ENCODE peak calls at places on chromosomes 6 and 20, in ten cellular contexts. O is A549; F is mammary epithelial cell; L is K562; G is CD8-positive, alpha-beta T cell; T is upper lobe of right lung; K is heart right ventricle; H is AG04450; S is prostate gland; D is transverse colon. B is an unnamed sample.
A peak's percentile ranks its signal among the peaks of the same experiment; 100 is the strongest.

GRCh38 chr6:45703041-45703739 is 312.5 kb downstream of the CLIC5 start:
- DNase-seq in O (no peak), F (peak; percentile 62), L (no peak), G (no peak), T (no peak), K (no peak), H (peak; percentile 15), S (no peak), D (no peak), B (no peak)

GRCh38 chr20:3767434-3768341 is at the start of gene ADISSP:
- DNase-seq in O (peak; percentile 99), F (peak; percentile 98), L (peak; percentile 98), G (peak; percentile 98), T (peak; percentile 100), K (peak; percentile 99), H (peak; percentile 95), S (peak; percentile 97), D (peak; percentile 99), B (peak; percentile 100)

GRCh38 chr6:142796024-142796423 is 149.0 kb downstream of the HIVEP2 start:
- DNase-seq in O (no peak), F (no peak), L (no peak), G (no peak), T (no peak), K (no peak), H (no peak), S (no peak), D (no peak), B (no peak)

GRCh38 chr6:127920804-127921203 is 19.9 kb upstream of the THEMIS start:
- DNase-seq in O (no peak), F (no peak), L (no peak), G (no peak), T (no peak), K (no peak), H (no peak), S (no peak), D (no peak), B (no peak)

GRCh38 chr6:144870796-144871195 is 585.7 kb downstream of the UTRN start:
- DNase-seq in O (no peak), F (no peak), L (no peak), G (no peak), T (no peak), K (no peak), H (no peak), S (no peak), D (no peak), B (no peak)

GRCh38 chr6:46052479-46052878 is 36.8 kb upstream of the CLIC5 start:
- DNase-seq in O (no peak), F (no peak), L (no peak), G (no peak), T (no peak), K (peak; percentile 9), H (no peak), S (no peak), D (no peak), B (no peak)

GRCh38 chr6:15246217-15247211 is 645 bp downstream of the JARID2 start:
- DNase-seq in O (no peak), F (peak; percentile 8), L (no peak), G (peak; percentile 25), T (peak; percentile 16), K (no peak), H (no peak), S (no peak), D (no peak), B (no peak)

GRCh38 chr20:61753196-61753942 is 312.3 kb downstream of the TAF4 start:
- DNase-seq in O (no peak), F (peak; percentile 32), L (no peak), G (no peak), T (no peak), K (no peak), H (peak; percentile 7), S (no peak), D (no peak), B (no peak)

GRCh38 chr6:33713786-33714185 is 2.3 kb upstream of the UQCC2 start:
- DNase-seq in O (no peak), F (no peak), L (no peak), G (no peak), T (no peak), K (no peak), H (no peak), S (no peak), D (no peak), B (no peak)

GRCh38 chr6:36098920-36099647 is 31.2 kb upstream of the MAPK13 start:
- DNase-seq in O (peak; percentile 10), F (no peak), L (peak; percentile 79), G (no peak), T (no peak), K (no peak), H (no peak), S (no peak), D (no peak), B (peak; percentile 54)

GRCh38 chr20:23305098-23305497 is 45.5 kb upstream of the NXT1 start:
- DNase-seq in O (no peak), F (peak; percentile 81), L (no peak), G (no peak), T (peak; percentile 19), K (no peak), H (no peak), S (no peak), D (no peak), B (no peak)

GRCh38 chr6:8219352-8219943 is 117.1 kb upstream of the EEF1E1 start:
- DNase-seq in O (peak; percentile 27), F (peak; percentile 20), L (peak; percentile 61), G (peak; percentile 31), T (no peak), K (peak; percentile 21), H (peak; percentile 27), S (peak; percentile 25), D (peak; percentile 33), B (peak; percentile 42)

DNA sequence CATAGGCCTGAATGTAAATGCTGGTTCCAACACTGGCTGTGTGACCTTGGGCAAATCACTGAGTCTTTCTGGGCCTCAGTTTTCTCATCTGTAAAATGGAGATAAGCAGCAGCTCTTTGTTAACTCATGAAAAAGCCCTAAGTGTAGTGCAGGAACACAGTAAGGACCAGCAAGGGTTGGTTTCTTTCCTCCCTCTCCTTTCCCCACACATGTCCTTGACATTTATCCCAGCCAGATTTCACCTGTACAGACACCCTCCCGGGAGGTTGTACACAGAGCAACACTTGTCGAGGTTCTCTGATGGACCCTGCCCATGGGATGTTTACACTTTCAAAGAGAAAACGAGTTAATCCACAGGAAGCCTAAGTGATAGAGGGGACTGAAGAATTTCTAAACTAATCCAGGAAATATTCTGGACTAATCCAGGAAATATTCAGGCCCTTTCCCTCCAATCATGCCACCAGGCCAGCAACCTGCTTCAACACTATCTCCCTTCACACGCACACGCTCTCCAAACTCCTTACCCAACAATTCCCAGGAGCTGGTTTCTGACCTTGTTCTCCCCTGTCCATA is 34.9 kb downstream of the MRPL14 start:
- DNase-seq in O (no peak), F (no peak), L (no peak), G (no peak), T (no peak), K (no peak), H (no peak), S (no peak), D (no peak), B (no peak)
- TF ChIP-seq CTCF in O (no peak), F (no peak), L (no peak), G (no peak), T (no peak), K (no peak), H (no peak), S (no peak), D (no peak), B (no peak)

GRCh38 chr20:63254536-63255384 is 497 bp upstream of the NKAIN4 start:
- DNase-seq in O (no peak), F (no peak), L (no peak), G (no peak), T (no peak), K (no peak), H (no peak), S (no peak), D (no peak), B (no peak)
- H3K4me3 ChIP-seq in O (peak overlapping the region; percentile 50), F (no peak overlapping the region), L (no peak overlapping the region), G (no peak overlapping the region), T (no peak overlapping the region), K (peak overlapping the region; percentile 46), H (no peak overlapping the region), S (no peak overlapping the region), D (no peak overlapping the region), B (no peak overlapping the region)

DNA sequence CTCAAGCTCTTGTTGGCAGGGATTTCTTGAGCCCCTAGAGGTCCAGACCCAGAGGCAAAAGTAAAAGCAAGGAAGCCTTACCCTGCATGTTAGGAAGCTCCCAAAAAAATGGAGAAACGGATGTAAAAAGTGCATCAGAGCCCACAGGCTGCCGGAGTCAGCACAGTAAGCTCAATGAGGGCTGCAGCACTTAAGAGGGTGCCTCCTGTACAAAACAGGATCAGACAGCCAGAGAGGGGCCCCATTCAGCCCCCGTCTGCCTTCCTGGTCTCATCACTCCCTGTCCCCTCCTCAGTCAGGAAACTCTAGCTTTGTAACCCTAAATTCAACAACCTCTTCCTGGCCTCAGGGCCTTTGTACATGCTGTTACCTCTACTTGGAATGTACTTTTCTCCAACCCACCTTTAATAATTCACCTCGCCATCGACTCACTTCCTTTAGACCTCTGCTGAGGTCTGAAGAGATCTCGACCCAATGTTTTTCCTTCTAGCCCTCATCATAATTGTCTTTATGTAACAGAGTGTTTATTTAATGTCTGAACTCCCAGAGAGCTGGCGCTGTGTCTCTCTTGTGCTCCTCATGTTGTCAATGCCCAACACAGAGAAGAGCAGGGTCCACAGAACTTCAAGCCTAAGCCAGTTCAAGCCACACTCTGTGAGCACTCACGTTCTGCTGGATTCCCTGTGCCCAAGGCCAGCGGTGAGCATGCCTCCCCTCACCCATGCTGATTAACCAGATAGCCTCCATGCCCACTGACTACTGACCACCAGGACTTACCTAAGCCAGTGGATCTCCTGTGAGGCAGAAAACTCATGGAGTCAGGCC is 2.8 kb upstream of the PLCG1 start:
- DNase-seq in O (no peak), F (no peak), L (no peak), G (peak; percentile 4), T (peak; percentile 16), K (no peak), H (no peak), S (no peak), D (peak; percentile 3), B (no peak)
- TF ChIP-seq CTCF in O (no peak), F (no peak), L (no peak), G (no peak), T (no peak), K (no peak), H (no peak), S (no peak), D (no peak), B (no peak)

GRCh38 chr20:19886666-19887288 is 128.7 kb downstream of the RIN2 start:
- DNase-seq in O (peak; percentile 76), F (peak; percentile 34), L (no peak), G (no peak), T (no peak), K (no peak), H (no peak), S (no peak), D (peak; percentile 50), B (no peak)

GRCh38 chr20:19885576-19885956 is 127.5 kb downstream of the RIN2 start:
- DNase-seq in O (no peak), F (no peak), L (no peak), G (no peak), T (no peak), K (no peak), H (no peak), S (no peak), D (no peak), B (no peak)

GRCh38 chr20:19887566-19888268 is 129.4 kb upstream of the NAA20 start:
- DNase-seq in O (no peak), F (no peak), L (no peak), G (no peak), T (no peak), K (no peak), H (no peak), S (no peak), D (no peak), B (no peak)

GRCh38 chr20:19888269-19888669 is 128.9 kb upstream of the NAA20 start:
- DNase-seq in O (no peak), F (no peak), L (no peak), G (no peak), T (no peak), K (peak; percentile 20), H (no peak), S (peak; percentile 32), D (peak; percentile 36), B (no peak)

GRCh38 chr20:19885981-19886665 is 128.1 kb downstream of the RIN2 start:
- DNase-seq in O (peak; percentile 84), F (peak; percentile 41), L (no peak), G (no peak), T (peak; percentile 63), K (peak; percentile 46), H (no peak), S (peak; percentile 63), D (peak; percentile 72), B (no peak)
- H3K4me3 ChIP-seq in O (peak overlapping the region; percentile 31), F (peak overlapping the region; percentile 14), L (no peak overlapping the region), G (no peak overlapping the region), T (peak overlapping the region; percentile 43), K (peak overlapping the region; percentile 57), H (peak overlapping the region; percentile 61), S (peak overlapping the region; percentile 3), D (no peak overlapping the region), B (no peak overlapping the region)

B was measured in BE2C.